ENCODE peak calls at places on chromosomes 12 and 14, in eight cellular contexts. M is fibroblast of lung, G is mesothelial cell of epicardium, O is breast epithelium, T is stomach, Q is IMR-90, R is left ventricle myocardium inferior, A is GM10248. P is an unnamed sample.

GRCh38 chr12:1606021-1606622 is 11.7 kb upstream of the FBXL14 start:
- DNase-seq in M (peak), G (peak), O (peak), T (peak), Q (peak), R (peak), A (peak), P (no peak)

GRCh38 chr12:84305144-84305543 is 607.5 kb downstream of the SLC6A15 start:
- DNase-seq in M (no peak), G (no peak), O (no peak), T (no peak), Q (peak), R (no peak), A (no peak), P (no peak)

GRCh38 chr14:54251356-54251755 is 145.5 kb upstream of the CDKN3 start:
- DNase-seq in M (peak), G (no peak), O (no peak), T (peak), Q (no peak), R (no peak), A (no peak), P (no peak)

GRCh38 chr12:42364692-42365091 is 38.7 kb downstream of the PPHLN1 start:
- DNase-seq in M (no peak), G (no peak), O (no peak), T (no peak), Q (no peak), R (no peak), A (no peak), P (no peak)

GRCh38 chr12:3218150-3218845 is 141.1 kb downstream of the TSPAN9 start:
- DNase-seq in M (peak), G (no peak), O (peak), T (peak), Q (peak), R (peak), A (peak), P (no peak)

GRCh38 chr12:110791589-110791988 is 48.9 kb upstream of the PPP1CC start:
- DNase-seq in M (no peak), G (no peak), O (no peak), T (no peak), Q (no peak), R (no peak), A (no peak), P (no peak)

GRCh38 chr14:24040692-24041091 is 11.1 kb upstream of the CARMIL3 start:
- DNase-seq in M (no peak), G (no peak), O (no peak), T (no peak), Q (no peak), R (no peak), A (no peak), P (no peak)

GRCh38 chr12:104741072-104741471 is 217.0 kb downstream of the SLC41A2 start:
- DNase-seq in M (no peak), G (no peak), O (no peak), T (no peak), Q (no peak), R (no peak), A (no peak), P (no peak)

GRCh38 chr14:105865266-105865903 is 339.0 kb downstream of the TMEM121 start:
- DNase-seq in M (no peak), G (no peak), O (peak), T (peak), Q (no peak), R (peak), A (no peak), P (peak)

GRCh38 chr14:89669209-89669608 is 252.2 kb upstream of the FOXN3 start:
- DNase-seq in M (no peak), G (no peak), O (no peak), T (no peak), Q (no peak), R (peak), A (no peak), P (no peak)

GRCh38 chr14:54220122-54220691 is 176.6 kb upstream of the CDKN3 start:
- DNase-seq in M (no peak), G (no peak), O (no peak), T (no peak), Q (no peak), R (peak), A (no peak), P (peak)

GRCh38 chr14:35122696-35123387 is 490 bp downstream of the PRORP start:
- DNase-seq in M (peak), G (no peak), O (peak), T (no peak), Q (peak), R (no peak), A (no peak), P (no peak)

GRCh38 chr14:84087986-84088531 is 1441.9 kb upstream of the FLRT2 start:
- DNase-seq in M (no peak), G (no peak), O (no peak), T (no peak), Q (peak), R (no peak), A (no peak), P (no peak)

GRCh38 chr14:104650057-104650980 is 39.1 kb upstream of the INF2 start:
- DNase-seq in M (peak), G (peak), O (no peak), T (peak), Q (peak), R (peak), A (peak), P (peak)

GRCh38 chr12:27552886-27553560 is 29.0 kb downstream of the PPFIBP1 start:
- DNase-seq in M (peak), G (no peak), O (no peak), T (no peak), Q (peak), R (no peak), A (no peak), P (no peak)

GRCh38 chr14:21671371-21671770 is 2.2 kb downstream of the OR4E1 start:
- DNase-seq in M (no peak), G (no peak), O (no peak), T (no peak), Q (no peak), R (no peak), A (no peak), P (no peak)

GRCh38 chr12:45727994-45728624 is 1.4 kb upstream of the ARID2 start:
- DNase-seq in M (no peak), G (no peak), O (no peak), T (no peak), Q (peak), R (no peak), A (no peak), P (no peak)

GRCh38 chr14:70887207-70888150 is 19.8 kb upstream of the PCNX1 start:
- DNase-seq in M (peak), G (no peak), O (no peak), T (no peak), Q (peak), R (no peak), A (no peak), P (no peak)

GRCh38 chr14:98371141-98371540 is 900.9 kb downstream of the BCL11B start:
- DNase-seq in M (no peak), G (no peak), O (no peak), T (no peak), Q (no peak), R (no peak), A (no peak), P (no peak)

GRCh38 chr12:67920432-67920831 is 68.8 kb upstream of the IFNG-AS1 start:
- DNase-seq in M (peak), G (no peak), O (no peak), T (no peak), Q (no peak), R (no peak), A (no peak), P (no peak)

GRCh38 chr12:53752651-53753050 is 872 bp upstream of the CISTR start:
- DNase-seq in M (no peak), G (no peak), O (no peak), T (no peak), Q (no peak), R (no peak), A (no peak), P (no peak)

GRCh38 chr12:53751336-53752191 is at the start of gene CISTR:
- DNase-seq in M (no peak), G (no peak), O (no peak), T (no peak), Q (no peak), R (no peak), A (peak), P (no peak)

GRCh38 chr12:53749986-53750811 is 1.6 kb downstream of the CISTR start:
- DNase-seq in M (no peak), G (no peak), O (no peak), T (no peak), Q (no peak), R (no peak), A (no peak), P (no peak)

GRCh38 chr12:53752192-53752601 is 418 bp upstream of the CISTR start:
- DNase-seq in M (no peak), G (no peak), O (no peak), T (no peak), Q (no peak), R (no peak), A (no peak), P (no peak)

DNA sequence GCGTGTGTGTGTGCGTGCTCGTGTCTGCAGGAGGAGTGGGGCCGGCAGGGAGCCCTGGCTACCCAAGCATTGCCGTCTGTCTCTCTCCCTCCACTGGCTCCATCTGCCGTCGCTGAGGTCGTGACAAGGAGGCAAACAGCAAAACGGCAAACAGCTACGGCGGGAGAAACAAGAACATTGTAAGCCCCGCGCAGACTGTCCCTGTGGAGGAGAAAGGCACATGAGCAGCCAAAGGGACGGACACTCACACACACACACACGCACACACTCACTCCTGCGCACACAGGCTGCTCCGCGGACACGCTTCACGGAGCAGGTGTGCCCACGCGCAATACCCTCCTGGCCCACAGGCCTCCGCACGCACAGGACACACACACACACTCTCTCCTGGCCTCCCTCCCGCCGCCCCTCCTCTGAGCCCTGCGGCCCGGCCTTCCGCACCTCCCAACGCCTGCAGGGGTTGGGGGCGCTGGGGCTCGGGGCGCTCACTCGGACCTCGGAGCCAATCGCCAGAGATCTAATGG is 905 bp downstream of the CISTR start:
- DNase-seq in M (peak), G (no peak), O (no peak), T (no peak), Q (peak), R (peak), A (peak), P (no peak)
- TF ChIP-seq CTCF in M (no peak), G (no peak), O (no peak), T (no peak), Q (no peak), R (no peak), A (no peak), P (no peak)

GRCh38 chr12:55743131-55743921 is 404 bp downstream of the GDF11 start:
- DNase-seq in M (peak), G (peak), O (peak), T (peak), Q (peak), R (peak), A (peak), P (no peak)
- TF ChIP-seq CTCF in M (no peak), G (no peak), O (no peak), T (no peak), Q (peak), R (no peak), A (peak), P (peak)

DNA sequence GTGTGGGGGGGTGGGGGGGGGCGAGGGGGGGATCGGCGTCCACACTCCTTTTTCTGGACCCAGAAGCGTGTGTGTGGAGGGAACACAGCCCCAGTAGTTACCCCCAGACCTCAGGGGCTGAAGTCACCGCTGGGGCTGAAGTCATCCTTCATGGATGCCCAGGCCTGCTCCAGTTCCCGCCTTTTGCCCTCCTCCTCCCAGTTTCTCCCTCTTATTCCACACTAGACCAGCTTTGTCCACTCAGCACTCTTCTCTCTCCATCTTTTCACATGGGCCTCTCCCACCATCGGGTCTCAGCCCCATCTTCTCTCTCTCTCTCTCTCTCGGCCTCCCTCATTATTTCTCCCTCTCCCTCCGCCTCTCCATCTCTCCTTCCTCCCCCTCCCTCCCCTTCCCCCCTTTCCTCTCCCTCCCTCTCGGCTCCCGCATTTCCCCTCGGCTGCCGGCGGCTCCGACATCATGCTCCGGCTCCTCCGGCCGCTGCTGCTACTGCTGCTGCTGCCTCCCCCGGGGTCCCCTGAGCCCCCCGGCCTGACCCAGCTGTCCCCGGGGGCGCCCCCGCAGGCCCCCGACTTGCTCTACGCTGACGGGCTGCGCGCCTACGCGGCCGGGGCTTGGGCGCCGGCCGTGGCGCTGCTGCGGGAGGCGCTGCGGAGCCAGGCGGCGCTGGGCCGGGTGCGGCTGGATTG is at the start of gene P3H3:
- DNase-seq in M (peak), G (no peak), O (no peak), T (no peak), Q (peak), R (peak), A (no peak), P (no peak)
- TF ChIP-seq CTCF in M (peak), G (no peak), O (no peak), T (no peak), Q (peak), R (no peak), A (peak), P (peak)

GRCh38 chr12:91163116-91163515 is 19.5 kb downstream of the DCN start:
- DNase-seq in M (no peak), G (no peak), O (no peak), T (no peak), Q (no peak), R (no peak), A (no peak), P (no peak)
- TF ChIP-seq CTCF in M (no peak), G (no peak), O (no peak), T (no peak), Q (no peak), R (no peak), A (no peak), P (no peak)

GRCh38 chr12:65518771-65519170 is 240.3 kb downstream of the MSRB3 start:
- DNase-seq in M (no peak), G (no peak), O (no peak), T (no peak), Q (no peak), R (no peak), A (no peak), P (no peak)
- TF ChIP-seq CTCF in M (no peak), G (no peak), O (no peak), T (no peak), Q (no peak), R (no peak), A (no peak), P (no peak)

GRCh38 chr12:6376079-6376941 is 947 bp upstream of the SCNN1A start:
- DNase-seq in M (peak), G (no peak), O (peak), T (peak), Q (peak), R (no peak), A (no peak), P (no peak)
- TF ChIP-seq CTCF in M (peak), G (no peak), O (peak), T (peak), Q (peak), R (peak), A (no peak), P (peak)

DNA sequence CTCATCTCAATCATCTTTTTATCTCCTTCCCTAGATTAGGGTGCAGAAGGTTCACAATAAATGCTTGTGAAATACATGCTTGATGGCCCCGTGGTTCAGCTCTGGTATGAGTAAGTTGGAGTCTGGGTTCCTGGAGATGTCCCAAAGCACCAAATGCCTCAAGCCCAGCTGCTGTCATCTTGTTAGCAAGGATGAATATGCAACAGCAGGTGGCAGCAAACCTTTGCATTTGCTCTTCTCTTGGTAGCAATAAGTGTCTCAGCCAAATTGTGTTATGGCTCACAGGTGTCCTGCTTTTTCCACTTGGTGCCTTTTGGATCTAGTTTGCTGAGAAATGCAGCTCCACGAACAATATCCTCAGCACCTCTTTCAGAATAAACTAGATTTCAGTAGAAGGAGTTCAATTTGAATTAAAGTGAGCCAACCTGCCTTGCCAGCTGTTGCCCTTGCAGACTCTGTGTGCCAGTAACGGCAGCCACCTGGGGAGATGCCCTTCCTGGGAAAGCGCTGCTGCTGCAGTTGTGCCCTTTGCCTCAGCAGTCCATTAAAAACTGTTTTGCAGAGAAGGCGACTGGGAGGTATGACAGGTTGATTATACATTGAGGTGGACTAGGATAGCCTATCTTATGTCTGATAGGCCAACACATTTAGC is 417.3 kb downstream of the SNAPC1 start:
- DNase-seq in M (peak), G (no peak), O (no peak), T (peak), Q (peak), R (peak), A (peak), P (no peak)
- TF ChIP-seq CTCF in M (peak), G (peak), O (no peak), T (peak), Q (peak), R (peak), A (peak), P (peak)

GRCh38 chr12:64178122-64178521 is 44.0 kb downstream of the KICS2 start:
- DNase-seq in M (peak), G (no peak), O (no peak), T (no peak), Q (peak), R (no peak), A (no peak), P (no peak)

GRCh38 chr12:64177001-64177400 is 45.1 kb downstream of the KICS2 start:
- DNase-seq in M (no peak), G (no peak), O (no peak), T (no peak), Q (no peak), R (no peak), A (no peak), P (no peak)

GRCh38 chr12:64180951-64181350 is 41.1 kb downstream of the KICS2 start:
- DNase-seq in M (peak), G (no peak), O (no peak), T (no peak), Q (peak), R (no peak), A (no peak), P (no peak)

GRCh38 chr12:64184216-64184615 is 37.9 kb downstream of the KICS2 start:
- DNase-seq in M (no peak), G (no peak), O (no peak), T (no peak), Q (no peak), R (no peak), A (no peak), P (no peak)

GRCh38 chr12:64181504-64182291 is 40.4 kb downstream of the KICS2 start:
- DNase-seq in M (peak), G (no peak), O (no peak), T (peak), Q (peak), R (peak), A (no peak), P (no peak)
- TF ChIP-seq CTCF in M (peak), G (no peak), O (peak), T (peak), Q (peak), R (peak), A (peak), P (peak)

GRCh38 chr12:14283489-14284144 is 81.9 kb upstream of the ATF7IP start:
- DNase-seq in M (no peak), G (no peak), O (no peak), T (no peak), Q (no peak), R (no peak), A (peak), P (no peak)

GRCh38 chr12:14280921-14281320 is 84.6 kb upstream of the ATF7IP start:
- DNase-seq in M (no peak), G (no peak), O (no peak), T (no peak), Q (no peak), R (no peak), A (no peak), P (no peak)

GRCh38 chr12:14281539-14281938 is 83.9 kb upstream of the ATF7IP start:
- DNase-seq in M (no peak), G (no peak), O (no peak), T (no peak), Q (peak), R (no peak), A (no peak), P (no peak)

GRCh38 chr12:14279845-14280244 is 85.6 kb upstream of the ATF7IP start:
- DNase-seq in M (no peak), G (no peak), O (no peak), T (no peak), Q (no peak), R (no peak), A (no peak), P (no peak)

DNA sequence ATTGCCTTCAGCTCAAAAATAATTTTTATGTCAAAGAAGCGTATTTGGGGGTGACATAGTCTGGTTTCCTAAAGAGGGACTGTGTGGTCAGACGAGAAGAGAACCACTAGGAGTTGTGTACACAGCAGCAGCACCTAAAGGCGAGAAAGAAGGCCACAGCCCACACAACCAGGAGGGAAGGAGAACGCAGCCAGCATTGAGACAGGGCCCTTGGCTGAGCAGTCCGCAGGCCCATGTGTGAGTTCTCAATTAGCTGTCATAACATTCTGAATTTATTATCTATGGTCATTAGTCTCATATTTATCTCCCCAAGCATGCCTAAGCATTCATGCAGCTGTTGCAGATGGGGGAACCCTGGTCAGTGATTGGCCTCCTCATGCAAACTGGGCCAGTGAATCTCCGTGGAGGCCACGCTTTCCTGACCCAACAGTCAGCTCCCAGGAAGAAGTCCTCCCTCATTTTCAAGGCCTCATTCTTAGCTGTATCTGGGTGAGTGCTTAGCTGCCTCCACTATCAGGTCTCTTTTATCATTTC is 81.2 kb upstream of the ATF7IP start:
- DNase-seq in M (no peak), G (no peak), O (no peak), T (no peak), Q (peak), R (peak), A (peak), P (no peak)
- TF ChIP-seq CTCF in M (no peak), G (no peak), O (no peak), T (no peak), Q (no peak), R (no peak), A (peak), P (no peak)

GRCh38 chr12:10615532-10615931 is 2.1 kb upstream of the MAGOHB start:
- DNase-seq in M (no peak), G (no peak), O (no peak), T (no peak), Q (no peak), R (no peak), A (no peak), P (no peak)
- TF ChIP-seq CTCF in M (no peak), G (no peak), O (no peak), T (no peak), Q (no peak), R (no peak), A (no peak), P (no peak)